ENCODE peak calls at places on chromosome 2, in four cellular contexts. One of them, this sample, is unnamed.

GRCh38 chr2:199810422-199811250 is 40.4 kb downstream of the FTCDNL1 start:
- DNase-seq in thoracic aorta: no peak
- DNase-seq in stimulated activated CD4-positive, alpha-beta T cell treated with anti-CD3 and anti-CD28 coated beads, Interleukin-15, amount 100 ng/mL, for 48 hours: no peak
- DNase-seq in mesendoderm: no peak
- DNase-seq in this sample: no peak

GRCh38 chr2:176814740-176815367 is 397.7 kb upstream of the HNRNPA3 start:
- DNase-seq in thoracic aorta: no peak
- DNase-seq in stimulated activated CD4-positive, alpha-beta T cell treated with anti-CD3 and anti-CD28 coated beads, Interleukin-15, amount 100 ng/mL, for 48 hours: no peak
- DNase-seq in mesendoderm: no peak
- DNase-seq in this sample: peak

GRCh38 chr2:235493775-235494715 is at the start of gene AGAP1:
- DNase-seq in stimulated activated CD4-positive, alpha-beta T cell treated with anti-CD3 and anti-CD28 coated beads, Interleukin-15, amount 100 ng/mL, for 48 hours: no peak
- DNase-seq in mesendoderm: peak
- DNase-seq in thoracic aorta: peak
- DNase-seq in this sample: peak

GRCh38 chr2:21924640-21925285 is 801.0 kb downstream of the TDRD15 start:
- DNase-seq in stimulated activated CD4-positive, alpha-beta T cell treated with anti-CD3 and anti-CD28 coated beads, Interleukin-15, amount 100 ng/mL, for 48 hours: no peak
- DNase-seq in thoracic aorta: no peak
- DNase-seq in mesendoderm: no peak
- DNase-seq in this sample: no peak

GRCh38 chr2:117661619-117662018 is 152.9 kb upstream of the DDX18 start:
- DNase-seq in thoracic aorta: no peak
- DNase-seq in stimulated activated CD4-positive, alpha-beta T cell treated with anti-CD3 and anti-CD28 coated beads, Interleukin-15, amount 100 ng/mL, for 48 hours: no peak
- DNase-seq in mesendoderm: no peak
- DNase-seq in this sample: no peak

GRCh38 chr2:150911766-150912280 is 349.8 kb downstream of the RBM43 start:
- DNase-seq in mesendoderm: peak
- DNase-seq in stimulated activated CD4-positive, alpha-beta T cell treated with anti-CD3 and anti-CD28 coated beads, Interleukin-15, amount 100 ng/mL, for 48 hours: no peak
- DNase-seq in thoracic aorta: no peak
- DNase-seq in this sample: peak

GRCh38 chr2:62501794-62502500 is 4.0 kb downstream of the TMEM17 start:
- DNase-seq in stimulated activated CD4-positive, alpha-beta T cell treated with anti-CD3 and anti-CD28 coated beads, Interleukin-15, amount 100 ng/mL, for 48 hours: no peak
- DNase-seq in thoracic aorta: no peak
- DNase-seq in mesendoderm: no peak
- DNase-seq in this sample: peak

GRCh38 chr2:43831438-43832294 is 7.0 kb downstream of the ABCG5 start:
- DNase-seq in stimulated activated CD4-positive, alpha-beta T cell treated with anti-CD3 and anti-CD28 coated beads, Interleukin-15, amount 100 ng/mL, for 48 hours: no peak
- DNase-seq in mesendoderm: no peak
- DNase-seq in thoracic aorta: no peak
- DNase-seq in this sample: no peak

GRCh38 chr2:46719499-46719898 is 196.1 kb downstream of the MCFD2 start:
- DNase-seq in stimulated activated CD4-positive, alpha-beta T cell treated with anti-CD3 and anti-CD28 coated beads, Interleukin-15, amount 100 ng/mL, for 48 hours: no peak
- DNase-seq in mesendoderm: no peak
- DNase-seq in thoracic aorta: no peak
- DNase-seq in this sample: peak

GRCh38 chr2:169091256-169091655 is 21.9 kb downstream of the DHRS9 start:
- DNase-seq in thoracic aorta: no peak
- DNase-seq in stimulated activated CD4-positive, alpha-beta T cell treated with anti-CD3 and anti-CD28 coated beads, Interleukin-15, amount 100 ng/mL, for 48 hours: no peak
- DNase-seq in mesendoderm: no peak
- DNase-seq in this sample: no peak

GRCh38 chr2:227415538-227416424 is 28.0 kb upstream of the SCYGR1 start:
- DNase-seq in stimulated activated CD4-positive, alpha-beta T cell treated with anti-CD3 and anti-CD28 coated beads, Interleukin-15, amount 100 ng/mL, for 48 hours: no peak
- DNase-seq in mesendoderm: no peak
- DNase-seq in thoracic aorta: no peak
- DNase-seq in this sample: peak

GRCh38 chr2:10796703-10797102 is 15.9 kb downstream of the PDIA6 start:
- DNase-seq in mesendoderm: no peak
- DNase-seq in thoracic aorta: no peak
- DNase-seq in stimulated activated CD4-positive, alpha-beta T cell treated with anti-CD3 and anti-CD28 coated beads, Interleukin-15, amount 100 ng/mL, for 48 hours: no peak
- DNase-seq in this sample: no peak

GRCh38 chr2:15901808-15902130 is 38.6 kb upstream of the MYCN start:
- DNase-seq in mesendoderm: no peak
- DNase-seq in thoracic aorta: no peak
- DNase-seq in stimulated activated CD4-positive, alpha-beta T cell treated with anti-CD3 and anti-CD28 coated beads, Interleukin-15, amount 100 ng/mL, for 48 hours: no peak
- DNase-seq in this sample: no peak

GRCh38 chr2:233152541-233152940 is 92.4 kb downstream of the INPP5D start:
- DNase-seq in thoracic aorta: no peak
- DNase-seq in stimulated activated CD4-positive, alpha-beta T cell treated with anti-CD3 and anti-CD28 coated beads, Interleukin-15, amount 100 ng/mL, for 48 hours: no peak
- DNase-seq in mesendoderm: no peak
- DNase-seq in this sample: no peak

GRCh38 chr2:46569061-46569560 is 89.7 kb downstream of the TMEM247 start:
- DNase-seq in stimulated activated CD4-positive, alpha-beta T cell treated with anti-CD3 and anti-CD28 coated beads, Interleukin-15, amount 100 ng/mL, for 48 hours: no peak
- DNase-seq in mesendoderm: no peak
- DNase-seq in thoracic aorta: no peak
- DNase-seq in this sample: no peak

GRCh38 chr2:205930209-205930608 is 155.8 kb downstream of the INO80D start:
- DNase-seq in mesendoderm: peak
- DNase-seq in stimulated activated CD4-positive, alpha-beta T cell treated with anti-CD3 and anti-CD28 coated beads, Interleukin-15, amount 100 ng/mL, for 48 hours: no peak
- DNase-seq in thoracic aorta: no peak
- DNase-seq in this sample: peak

GRCh38 chr2:19358242-19359020 is at the start of gene OSR1:
- DNase-seq in mesendoderm: peak
- DNase-seq in stimulated activated CD4-positive, alpha-beta T cell treated with anti-CD3 and anti-CD28 coated beads, Interleukin-15, amount 100 ng/mL, for 48 hours: no peak
- DNase-seq in thoracic aorta: no peak
- DNase-seq in this sample: peak

GRCh38 chr2:208092093-208092832 is 32.1 kb downstream of the CRYGD start:
- DNase-seq in stimulated activated CD4-positive, alpha-beta T cell treated with anti-CD3 and anti-CD28 coated beads, Interleukin-15, amount 100 ng/mL, for 48 hours: no peak
- DNase-seq in thoracic aorta: no peak
- DNase-seq in mesendoderm: no peak
- DNase-seq in this sample: no peak

GRCh38 chr2:177072069-177072468 is 140.5 kb upstream of the HNRNPA3 start:
- DNase-seq in thoracic aorta: no peak
- DNase-seq in stimulated activated CD4-positive, alpha-beta T cell treated with anti-CD3 and anti-CD28 coated beads, Interleukin-15, amount 100 ng/mL, for 48 hours: no peak
- DNase-seq in mesendoderm: no peak
- DNase-seq in this sample: no peak

GRCh38 chr2:118539290-118539689 is 308.2 kb downstream of the EN1 start:
- DNase-seq in mesendoderm: peak
- DNase-seq in stimulated activated CD4-positive, alpha-beta T cell treated with anti-CD3 and anti-CD28 coated beads, Interleukin-15, amount 100 ng/mL, for 48 hours: no peak
- DNase-seq in thoracic aorta: no peak
- DNase-seq in this sample: peak

GRCh38 chr2:116719841-116720240 is 1094.7 kb upstream of the DDX18 start:
- DNase-seq in stimulated activated CD4-positive, alpha-beta T cell treated with anti-CD3 and anti-CD28 coated beads, Interleukin-15, amount 100 ng/mL, for 48 hours: no peak
- DNase-seq in mesendoderm: no peak
- DNase-seq in thoracic aorta: no peak
- DNase-seq in this sample: no peak

GRCh38 chr2:1150724-1151511 is 200.3 kb downstream of the SNTG2 start:
- DNase-seq in stimulated activated CD4-positive, alpha-beta T cell treated with anti-CD3 and anti-CD28 coated beads, Interleukin-15, amount 100 ng/mL, for 48 hours: no peak
- DNase-seq in mesendoderm: no peak
- DNase-seq in thoracic aorta: no peak
- DNase-seq in this sample: no peak

GRCh38 chr2:88654714-88655113 is 27.4 kb upstream of the EIF2AK3 start:
- DNase-seq in stimulated activated CD4-positive, alpha-beta T cell treated with anti-CD3 and anti-CD28 coated beads, Interleukin-15, amount 100 ng/mL, for 48 hours: no peak
- DNase-seq in mesendoderm: no peak
- DNase-seq in thoracic aorta: no peak
- DNase-seq in this sample: peak

GRCh38 chr2:96404446-96405373 is 69.1 kb downstream of the NCAPH start:
- DNase-seq in mesendoderm: no peak
- DNase-seq in thoracic aorta: no peak
- DNase-seq in stimulated activated CD4-positive, alpha-beta T cell treated with anti-CD3 and anti-CD28 coated beads, Interleukin-15, amount 100 ng/mL, for 48 hours: no peak
- DNase-seq in this sample: no peak

GRCh38 chr2:25265802-25266201 is 75.9 kb downstream of the DNMT3A start:
- DNase-seq in stimulated activated CD4-positive, alpha-beta T cell treated with anti-CD3 and anti-CD28 coated beads, Interleukin-15, amount 100 ng/mL, for 48 hours: no peak
- DNase-seq in thoracic aorta: no peak
- DNase-seq in mesendoderm: no peak
- DNase-seq in this sample: no peak

GRCh38 chr2:200862532-200863000 is 1.9 kb downstream of the CLK1 start:
- DNase-seq in stimulated activated CD4-positive, alpha-beta T cell treated with anti-CD3 and anti-CD28 coated beads, Interleukin-15, amount 100 ng/mL, for 48 hours: peak
- DNase-seq in mesendoderm: peak
- DNase-seq in thoracic aorta: no peak
- DNase-seq in this sample: peak

GRCh38 chr2:118641711-118642110 is 205.7 kb downstream of the EN1 start:
- DNase-seq in mesendoderm: no peak
- DNase-seq in thoracic aorta: no peak
- DNase-seq in stimulated activated CD4-positive, alpha-beta T cell treated with anti-CD3 and anti-CD28 coated beads, Interleukin-15, amount 100 ng/mL, for 48 hours: no peak
- DNase-seq in this sample: no peak

GRCh38 chr2:19359456-19359855 is 1.0 kb upstream of the OSR1 start:
- DNase-seq in mesendoderm: no peak
- DNase-seq in thoracic aorta: no peak
- DNase-seq in stimulated activated CD4-positive, alpha-beta T cell treated with anti-CD3 and anti-CD28 coated beads, Interleukin-15, amount 100 ng/mL, for 48 hours: no peak
- DNase-seq in this sample: no peak

GRCh38 chr2:227325824-227326195 is 759 bp downstream of the MFF start:
- DNase-seq in mesendoderm: peak
- DNase-seq in stimulated activated CD4-positive, alpha-beta T cell treated with anti-CD3 and anti-CD28 coated beads, Interleukin-15, amount 100 ng/mL, for 48 hours: no peak
- DNase-seq in thoracic aorta: no peak
- DNase-seq in this sample: peak

GRCh38 chr2:201440182-201440581 is 11.1 kb downstream of the TRAK2 start:
- DNase-seq in thoracic aorta: no peak
- DNase-seq in stimulated activated CD4-positive, alpha-beta T cell treated with anti-CD3 and anti-CD28 coated beads, Interleukin-15, amount 100 ng/mL, for 48 hours: no peak
- DNase-seq in mesendoderm: peak
- DNase-seq in this sample: no peak

GRCh38 chr2:107255744-107256143 is 369.8 kb upstream of the ST6GAL2 start:
- DNase-seq in mesendoderm: no peak
- DNase-seq in thoracic aorta: no peak
- DNase-seq in stimulated activated CD4-positive, alpha-beta T cell treated with anti-CD3 and anti-CD28 coated beads, Interleukin-15, amount 100 ng/mL, for 48 hours: no peak
- DNase-seq in this sample: no peak

GRCh38 chr2:49403722-49404507 is 249.6 kb upstream of the FSHR start:
- DNase-seq in mesendoderm: no peak
- DNase-seq in stimulated activated CD4-positive, alpha-beta T cell treated with anti-CD3 and anti-CD28 coated beads, Interleukin-15, amount 100 ng/mL, for 48 hours: no peak
- DNase-seq in thoracic aorta: no peak
- DNase-seq in this sample: no peak

GRCh38 chr2:174247474-174248186 is 702 bp downstream of the OLA1 start:
- DNase-seq in mesendoderm: peak
- DNase-seq in thoracic aorta: no peak
- DNase-seq in stimulated activated CD4-positive, alpha-beta T cell treated with anti-CD3 and anti-CD28 coated beads, Interleukin-15, amount 100 ng/mL, for 48 hours: no peak
- DNase-seq in this sample: peak

GRCh38 chr2:58702302-58702696 is 461.2 kb upstream of the FANCL start:
- DNase-seq in stimulated activated CD4-positive, alpha-beta T cell treated with anti-CD3 and anti-CD28 coated beads, Interleukin-15, amount 100 ng/mL, for 48 hours: no peak
- DNase-seq in thoracic aorta: no peak
- DNase-seq in mesendoderm: peak
- DNase-seq in this sample: peak

GRCh38 chr2:126889071-126889470 is 9.6 kb upstream of the TEX51 start:
- DNase-seq in stimulated activated CD4-positive, alpha-beta T cell treated with anti-CD3 and anti-CD28 coated beads, Interleukin-15, amount 100 ng/mL, for 48 hours: no peak
- DNase-seq in mesendoderm: no peak
- DNase-seq in thoracic aorta: no peak
- DNase-seq in this sample: no peak

This sample was measured in EL.